ENCODE peak calls at places on chromosomes 12 and 14, in nine cellular contexts. D is neural crest cell, W is fibroblast of lung, F is spleen, S is activated B cell treated with CpG ODN at 0.5 μM for 24 hours, E is H9, A is cardiac muscle cell, J is upper lobe of right lung, L is testis. U is an unnamed sample.

GRCh38 chr14:92529895-92530294 is 16.3 kb downstream of the RIN3 start:
- DNase-seq in D (no peak), W (no peak), S (no peak), J (no peak), E (no peak), F (no peak), L (no peak), A (no peak), U (no peak)

GRCh38 chr12:109861689-109862314 is 18.5 kb downstream of the GLTP start:
- DNase-seq in S (no peak), A (no peak), E (no peak), D (no peak), L (no peak), F (no peak), W (no peak), J (no peak), U (no peak)

GRCh38 chr14:72647782-72648181 is 246.1 kb downstream of the DPF3 start:
- DNase-seq in A (no peak), F (no peak), J (no peak), D (no peak), L (no peak), S (no peak), W (no peak), E (no peak), U (no peak)

GRCh38 chr12:94266796-94267529 is 118.6 kb downstream of the PLXNC1 start:
- DNase-seq in S (no peak), F (no peak), J (no peak), L (no peak), D (no peak), E (no peak), A (peak), W (peak), U (no peak)

GRCh38 chr12:91772411-91772810 is 373.2 kb downstream of the BTG1 start:
- DNase-seq in L (no peak), D (no peak), E (no peak), W (no peak), A (no peak), F (no peak), J (no peak), S (no peak), U (no peak)

GRCh38 chr12:80189241-80189640 is 89.9 kb downstream of the OTOGL start:
- DNase-seq in A (peak), J (no peak), S (no peak), L (no peak), W (peak), D (no peak), F (no peak), E (no peak), U (no peak)

GRCh38 chr12:70045036-70045435 is 198.2 kb upstream of the CNOT2 start:
- DNase-seq in W (peak), A (peak), F (no peak), J (no peak), E (no peak), L (no peak), D (no peak), S (no peak), U (no peak)

GRCh38 chr12:572532-572899 is 90.7 kb downstream of the NINJ2 start:
- DNase-seq in E (no peak), D (no peak), S (no peak), J (no peak), L (no peak), A (no peak), F (no peak), W (peak), U (no peak)

GRCh38 chr14:101917413-101918124 is 46.8 kb upstream of the DYNC1H1 start:
- DNase-seq in J (no peak), D (no peak), F (peak), A (no peak), W (no peak), S (no peak), E (no peak), L (no peak), U (no peak)

GRCh38 chr14:98809792-98810191 is 462.2 kb downstream of the BCL11B start:
- DNase-seq in L (no peak), F (no peak), S (no peak), A (no peak), E (no peak), W (no peak), J (no peak), D (no peak), U (no peak)

GRCh38 chr12:52033506-52034258 is 17.6 kb upstream of the NR4A1 start:
- DNase-seq in A (no peak), S (peak), F (no peak), L (no peak), D (no peak), W (no peak), J (no peak), E (no peak), U (no peak)
- TF ChIP-seq CTCF in A (no peak), S (no peak), F (no peak), L (no peak), D (no peak), W (no peak), J (no peak), E (no peak), U (no peak)

DNA sequence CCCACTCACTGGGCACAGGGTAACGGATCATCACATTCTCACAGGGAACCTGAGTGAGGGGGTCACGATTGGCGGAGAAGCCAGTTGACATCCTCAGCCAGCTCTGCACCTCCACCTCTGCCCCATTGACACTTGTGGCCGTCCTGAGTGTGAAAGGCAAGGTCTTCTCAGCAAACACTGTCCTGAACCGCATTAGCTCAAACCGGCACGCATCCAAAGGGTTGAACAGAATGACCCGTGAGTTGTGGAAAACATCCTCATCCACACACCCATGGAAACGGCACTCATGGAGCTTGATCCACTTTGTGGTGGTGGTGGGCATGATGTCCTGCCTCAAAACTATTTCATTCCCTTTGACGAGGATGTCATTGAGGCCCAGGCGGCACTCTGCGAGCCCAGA is 56.3 kb upstream of the GTF2A1 start:
- DNase-seq in L (no peak), F (no peak), J (no peak), A (no peak), S (no peak), E (no peak), W (no peak), D (no peak), U (no peak)
- TF ChIP-seq CTCF in L (no peak), F (no peak), J (no peak), A (no peak), S (no peak), E (no peak), W (no peak), D (no peak), U (no peak)

GRCh38 chr14:89251066-89251465 is 166.0 kb downstream of the FOXN3 start:
- DNase-seq in F (no peak), L (no peak), W (no peak), S (no peak), D (no peak), A (peak), E (peak), J (no peak), U (no peak)

GRCh38 chr14:89254201-89254919 is 162.7 kb downstream of the FOXN3 start:
- DNase-seq in S (no peak), F (no peak), J (no peak), W (peak), D (no peak), L (no peak), E (no peak), A (no peak), U (no peak)

GRCh38 chr14:89255012-89255411 is 162.0 kb downstream of the FOXN3 start:
- DNase-seq in S (no peak), F (no peak), A (no peak), J (no peak), W (no peak), E (no peak), L (no peak), D (no peak), U (no peak)

GRCh38 chr14:89255852-89256251 is 161.2 kb downstream of the FOXN3 start:
- DNase-seq in D (no peak), S (no peak), W (no peak), L (no peak), F (no peak), E (no peak), J (no peak), A (no peak), U (no peak)

DNA sequence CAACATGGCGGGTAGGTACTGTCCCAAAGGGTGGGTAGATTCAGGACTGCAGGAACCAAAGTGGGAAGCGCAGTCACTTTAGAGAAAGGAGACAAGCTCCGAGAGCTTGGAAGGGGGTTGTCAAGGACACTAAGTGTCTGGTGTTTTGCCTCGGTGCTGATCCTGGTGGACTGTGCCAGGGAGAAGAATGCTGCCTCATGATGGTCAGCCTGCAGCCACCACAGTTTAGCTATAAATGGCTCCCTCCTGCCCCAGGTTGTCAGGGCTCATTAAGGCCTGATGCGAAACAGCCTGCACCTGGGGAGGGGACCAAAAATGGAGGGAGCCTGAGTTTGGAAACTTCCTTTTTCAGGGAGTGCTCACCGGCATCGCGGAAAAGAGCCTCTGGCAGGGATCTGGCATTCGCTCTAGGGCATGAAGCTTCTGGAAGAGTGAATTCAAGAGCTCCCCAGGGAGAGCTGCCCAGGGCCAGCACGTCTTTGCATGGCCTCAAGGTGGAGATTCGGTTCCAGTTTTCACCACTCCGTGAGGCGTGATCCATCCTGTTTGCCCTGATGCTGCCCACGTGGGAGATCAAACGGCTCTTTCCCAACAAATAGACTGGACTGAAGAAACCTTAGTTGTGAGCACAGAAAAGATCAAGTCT is 164.0 kb downstream of the FOXN3 start:
- DNase-seq in J (no peak), F (no peak), S (no peak), E (peak), A (peak), D (no peak), L (no peak), W (peak), U (no peak)
- TF ChIP-seq CTCF in J (no peak), F (no peak), S (no peak), E (peak), A (no peak), D (no peak), L (no peak), W (no peak), U (peak)

DNA sequence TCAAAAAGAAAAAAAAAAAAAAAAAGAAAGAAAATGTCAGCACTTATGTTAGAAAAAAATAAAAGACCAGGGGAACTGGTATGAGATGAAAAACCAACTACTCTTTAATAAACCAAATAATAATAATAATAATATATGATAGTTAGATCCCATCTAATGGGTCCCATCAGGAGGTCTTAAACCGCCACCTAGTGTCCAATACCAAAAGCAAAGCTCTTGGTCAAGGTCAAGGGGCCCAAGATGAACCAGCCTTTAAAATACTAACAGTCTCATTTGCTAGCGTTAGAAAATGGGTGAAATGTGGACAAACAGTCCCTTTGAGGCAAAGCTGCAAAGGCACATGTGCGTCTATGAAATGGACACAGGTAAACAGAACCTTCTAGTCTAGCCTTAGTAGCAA is 12.3 kb downstream of the BRAP start:
- DNase-seq in W (peak), J (no peak), L (no peak), A (peak), F (no peak), E (no peak), S (no peak), D (no peak), U (no peak)
- TF ChIP-seq CTCF in W (peak), J (peak), L (peak), A (peak), F (peak), E (peak), S (no peak), D (peak), U (peak)

GRCh38 chr14:100076133-100076532 is 10.9 kb downstream of the EVL start:
- DNase-seq in A (peak), W (peak), L (no peak), E (peak), F (no peak), J (peak), D (no peak), S (no peak), U (no peak)
- TF ChIP-seq CTCF in A (peak), W (no peak), L (no peak), E (peak), F (peak), J (peak), D (peak), S (no peak), U (peak)

DNA sequence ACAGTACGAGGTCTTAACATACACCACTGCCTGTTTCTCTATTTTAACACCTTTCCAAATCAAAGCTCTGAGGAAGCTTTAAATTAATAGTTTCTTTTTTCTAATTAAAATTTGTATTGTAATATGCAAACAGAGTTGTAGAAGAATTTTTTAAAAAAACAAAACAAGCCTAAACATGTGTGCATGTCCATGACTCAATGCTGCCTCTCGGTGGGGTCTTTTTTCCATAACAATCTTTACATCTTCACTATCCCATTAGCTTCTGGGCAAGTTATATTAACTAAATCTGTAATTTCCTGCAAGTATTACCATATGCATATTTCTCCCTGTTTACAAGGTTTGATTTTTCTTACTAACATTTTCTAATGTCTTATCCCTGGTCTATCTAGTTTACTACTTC is 143.9 kb upstream of the NAV3 start:
- DNase-seq in J (no peak), A (peak), S (no peak), L (no peak), W (peak), E (no peak), F (no peak), D (no peak), U (no peak)
- TF ChIP-seq CTCF in J (no peak), A (no peak), S (no peak), L (no peak), W (peak), E (peak), F (no peak), D (peak), U (peak)

GRCh38 chr14:25108959-25109358 is 59.0 kb upstream of the STXBP6 start:
- DNase-seq in W (no peak), D (no peak), A (peak), L (peak), E (no peak), F (no peak), S (no peak), J (no peak), U (no peak)
- TF ChIP-seq CTCF in W (no peak), D (no peak), A (no peak), L (no peak), E (no peak), F (no peak), S (no peak), J (no peak), U (no peak)

U was measured in chondrocyte.